ENCODE peak calls at places on chromosome 7, in eight cellular contexts. Q, M, I, E, F, Z, S and O are unnamed samples.

GRCh38 chr7:78420001-78420400 is 621.4 kb downstream of the PHTF2 start:
- DNase-seq in S (no peak), F (no peak), M (no peak), I (no peak), Z (no peak), Q (no peak), E (no peak), O (no peak)

GRCh38 chr7:43044521-43044920 is 67.9 kb upstream of the HECW1 start:
- DNase-seq in Z (no peak), S (no peak), I (no peak), E (no peak), Q (no peak), M (no peak), F (no peak), O (no peak)

GRCh38 chr7:75623390-75624133 is 115.2 kb downstream of the HIP1 start:
- DNase-seq in Z (no peak), Q (peak; percentile 35), M (no peak), S (no peak), I (peak; percentile 84), F (no peak), E (no peak), O (no peak)

GRCh38 chr7:151119055-151119415 is 32.8 kb downstream of the AGAP3 start:
- DNase-seq in M (no peak), S (no peak), Q (no peak), Z (no peak), E (no peak), I (no peak), F (no peak), O (no peak)

GRCh38 chr7:47941136-47941844 is 7.0 kb downstream of the PKD1L1 start:
- DNase-seq in Q (no peak), Z (no peak), I (no peak), S (no peak), E (no peak), M (no peak), F (no peak), O (peak; percentile 70)

GRCh38 chr7:1986366-1987083 is 246.2 kb downstream of the MAD1L1 start:
- DNase-seq in F (no peak), Q (no peak), E (no peak), S (no peak), M (no peak), I (no peak), Z (no peak), O (peak; percentile 73)

GRCh38 chr7:138433583-138434437 is 26.2 kb upstream of the TRIM24 start:
- DNase-seq in I (no peak), M (no peak), Q (no peak), F (no peak), S (no peak), E (no peak), Z (no peak), O (no peak)

GRCh38 chr7:20323587-20323986 is 7.1 kb upstream of the ITGB8 start:
- DNase-seq in I (no peak), F (no peak), Z (no peak), S (no peak), M (no peak), E (no peak), Q (no peak), O (no peak)

GRCh38 chr7:20296444-20296843 is 34.3 kb upstream of the ITGB8 start:
- DNase-seq in S (no peak), F (no peak), Q (no peak), M (no peak), I (no peak), Z (no peak), E (no peak), O (no peak)

GRCh38 chr7:125547505-125547904 is 617.9 kb upstream of the POT1 start:
- DNase-seq in Q (no peak), S (no peak), I (no peak), M (no peak), F (no peak), Z (no peak), E (no peak), O (no peak)

GRCh38 chr7:43431020-43431595 is 151.8 kb upstream of the STK17A start:
- DNase-seq in E (no peak), M (no peak), I (no peak), S (no peak), F (no peak), Q (peak; percentile 26), Z (no peak), O (no peak)

GRCh38 chr7:28626629-28627262 is 214.4 kb downstream of the CREB5 start:
- DNase-seq in I (no peak), M (peak; percentile 60), Z (peak; percentile 21), F (no peak), E (no peak), Q (peak; percentile 86), S (no peak), O (no peak)

GRCh38 chr7:26156454-26157365 is 4.7 kb downstream of the NFE2L3 start:
- DNase-seq in E (peak; percentile 67), Z (no peak), F (no peak), Q (no peak), S (no peak), I (no peak), M (no peak), O (no peak)

GRCh38 chr7:20783716-20784310 is 2.9 kb downstream of the SP8 start:
- DNase-seq in Z (peak; percentile 33), E (no peak), S (no peak), F (no peak), I (no peak), M (peak; percentile 69), Q (peak; percentile 63), O (no peak)

GRCh38 chr7:152637920-152638580 is 37.9 kb downstream of the XRCC2 start:
- DNase-seq in M (no peak), F (no peak), Q (no peak), Z (no peak), I (no peak), S (no peak), E (no peak), O (no peak)

GRCh38 chr7:127336458-127336857 is 56.0 kb downstream of the ZNF800 start:
- DNase-seq in S (no peak), M (no peak), I (no peak), F (no peak), Q (no peak), E (no peak), Z (no peak), O (no peak)

GRCh38 chr7:134847834-134848233 is 68.4 kb downstream of the CALD1 start:
- DNase-seq in M (no peak), F (no peak), S (no peak), Q (no peak), E (no peak), I (no peak), Z (no peak), O (no peak)

GRCh38 chr7:23469961-23470250 is 385 bp downstream of the IGF2BP3 start:
- DNase-seq in M (no peak), E (no peak), I (no peak), F (no peak), Q (no peak), S (no peak), Z (no peak), O (no peak)

GRCh38 chr7:23469150-23469960 is 936 bp downstream of the IGF2BP3 start:
- DNase-seq in F (no peak), S (no peak), I (no peak), E (peak; percentile 74), M (peak; percentile 84), Z (no peak), Q (no peak), O (peak; percentile 81)

GRCh38 chr7:23472046-23472445 is 1.8 kb upstream of the IGF2BP3 start:
- DNase-seq in F (no peak), I (no peak), M (no peak), E (peak; percentile 25), S (no peak), Z (no peak), Q (no peak), O (no peak)

GRCh38 chr7:23471090-23471859 is 984 bp upstream of the IGF2BP3 start:
- DNase-seq in Z (peak; percentile 62), Q (peak; percentile 97), F (no peak), M (peak; percentile 93), S (no peak), I (no peak), E (peak; percentile 92), O (peak; percentile 77)

GRCh38 chr7:23470290-23471089 is at the start of gene IGF2BP3:
- DNase-seq in M (peak; percentile 87), S (no peak), Q (peak; percentile 97), F (no peak), E (peak; percentile 83), Z (peak; percentile 89), I (no peak), O (peak; percentile 58)
- H3K27me3 ChIP-seq in M (no peaks in the 10 kb centered on the region), S (peaks cover 4% of the 10 kb centered on the region), Q (no peaks in the 10 kb centered on the region), F (peaks cover 61% of the 10 kb centered on the region), E (no peaks in the 10 kb centered on the region), Z (peaks cover 92% of the 10 kb centered on the region), I (peaks cover 97% of the 10 kb centered on the region), O (peaks cover 100% of the 10 kb centered on the region)

GRCh38 chr7:51680594-51681409 is 364.2 kb upstream of the COBL start:
- DNase-seq in E (no peak), F (no peak), M (no peak), S (no peak), I (no peak), Q (no peak), Z (no peak), O (no peak)

DNA sequence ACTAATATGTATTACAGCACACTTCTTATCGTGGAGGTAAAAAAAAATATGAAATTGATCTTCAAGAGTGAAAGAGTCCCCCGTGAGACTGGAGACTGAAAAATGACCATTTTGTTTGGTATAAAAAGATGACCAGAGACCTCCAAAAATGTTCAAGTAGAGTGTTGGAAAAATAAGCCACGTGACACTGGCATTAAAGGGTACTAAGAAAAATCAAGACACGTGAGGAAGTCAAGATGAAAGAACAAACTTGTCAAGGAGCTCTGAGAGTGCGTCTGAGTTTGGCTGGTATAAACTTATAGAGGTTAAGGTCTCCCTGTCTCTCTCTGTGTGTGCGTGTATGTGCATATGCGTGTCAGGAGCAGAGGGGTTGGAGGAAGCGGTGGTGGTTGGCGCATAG is 362.7 kb upstream of the COBL start:
- DNase-seq in F (no peak), Q (no peak), I (no peak), S (no peak), M (no peak), Z (no peak), E (no peak), O (no peak)
- TF ChIP-seq CTCF in F (no peak), Q (no peak), I (no peak), S (no peak), M (no peak), Z (no peak), E (no peak), O (no peak)

GRCh38 chr7:148500978-148501377 is 89.6 kb upstream of the C7orf33 start:
- DNase-seq in M (no peak), S (no peak), E (no peak), F (no peak), Z (no peak), I (no peak), Q (no peak), O (no peak)

GRCh38 chr7:148505955-148506354 is 84.6 kb upstream of the C7orf33 start:
- DNase-seq in Q (no peak), M (no peak), E (no peak), Z (no peak), F (no peak), I (no peak), S (no peak), O (no peak)

GRCh38 chr7:148503900-148504487 is 86.6 kb upstream of the C7orf33 start:
- DNase-seq in E (no peak), Q (peak; percentile 52), M (peak; percentile 48), S (no peak), I (no peak), Z (no peak), F (no peak), O (no peak)

GRCh38 chr7:148501707-148502139 is 88.8 kb upstream of the C7orf33 start:
- DNase-seq in M (no peak), F (no peak), I (peak; percentile 4), E (peak; percentile 71), Q (peak; percentile 76), Z (peak; percentile 44), S (peak; percentile 50), O (no peak)
- H3K4me3 ChIP-seq in M (no peak overlapping the region), F (no peak overlapping the region), I (peak overlapping the region; percentile 46), E (peak overlapping the region; percentile 38), Q (peak overlapping the region; percentile 39), Z (no peak overlapping the region), S (peak overlapping the region; percentile 21), O (no peak overlapping the region)

GRCh38 chr7:74059037-74059436 is 24.6 kb upstream of the LIMK1 start:
- DNase-seq in E (no peak), F (no peak), Z (no peak), Q (no peak), M (no peak), I (no peak), S (no peak), O (no peak)
- H3K27me3 ChIP-seq in E (no peaks in the 10 kb centered on the region), F (no peaks in the 10 kb centered on the region), Z (no peaks in the 10 kb centered on the region), Q (no peaks in the 10 kb centered on the region), M (no peaks in the 10 kb centered on the region), I (no peaks in the 10 kb centered on the region), S (no peaks in the 10 kb centered on the region), O (no peaks in the 10 kb centered on the region)